ENCODE peak calls at places on chromosomes 2 and 18, in eight cellular contexts. V is CD8-positive, alpha-beta T cell; W is stomach; L is thoracic aorta; O is IMR-90; Q is K562; G is adrenal gland; T is pancreas. C is an unnamed sample. For H3K4me1, the result is how much of the 10 kb centered on the place peaks cover.

GRCh38 chr2:192070099-192070498 is 124.6 kb downstream of the TMEFF2 start:
- DNase-seq in O (peak), G (no peak), V (no peak), W (no peak), Q (no peak), T (no peak), L (no peak), C (no peak)

GRCh38 chr2:160352492-160352891 is 141.1 kb downstream of the RBMS1 start:
- DNase-seq in V (no peak), Q (no peak), T (no peak), L (no peak), W (no peak), G (no peak), O (peak), C (no peak)

GRCh38 chr2:239096676-239097427 is 249.0 kb downstream of the TWIST2 start:
- DNase-seq in W (no peak), G (peak), V (no peak), T (no peak), L (no peak), Q (no peak), O (no peak), C (no peak)

GRCh38 chr2:584863-585823 is 92.1 kb downstream of the TMEM18 start:
- DNase-seq in W (no peak), O (no peak), G (no peak), V (peak), T (no peak), Q (no peak), L (no peak), C (no peak)

GRCh38 chr2:140454717-140455116 is 1674.5 kb upstream of the NXPH2 start:
- DNase-seq in V (no peak), W (no peak), T (no peak), L (peak), Q (no peak), O (peak), G (no peak), C (no peak)

GRCh38 chr2:138514173-138514572 is 12.6 kb downstream of the SPOPL start:
- DNase-seq in Q (no peak), V (no peak), L (no peak), G (no peak), T (no peak), W (no peak), O (no peak), C (no peak)

GRCh38 chr2:241739651-241740050 is 5.2 kb downstream of the D2HGDH start:
- DNase-seq in W (no peak), O (peak), T (no peak), G (no peak), Q (no peak), L (no peak), V (peak), C (no peak)

GRCh38 chr2:67565761-67566160 is 168.6 kb downstream of the ETAA1 start:
- DNase-seq in T (no peak), O (peak), L (no peak), G (no peak), V (no peak), W (peak), Q (no peak), C (no peak)

GRCh38 chr2:242024751-242025355 is 155.3 kb downstream of the RTP5 start:
- DNase-seq in L (no peak), T (peak), V (no peak), O (no peak), W (no peak), Q (no peak), G (no peak), C (no peak)

GRCh38 chr18:66571845-66572244 is 32.0 kb downstream of the CDH19 start:
- DNase-seq in G (no peak), O (no peak), W (no peak), Q (no peak), T (no peak), L (no peak), V (no peak), C (no peak)

GRCh38 chr18:49250819-49251388 is 209.5 kb downstream of the DYM start:
- DNase-seq in V (no peak), L (no peak), G (no peak), Q (no peak), T (no peak), O (peak), W (no peak), C (no peak)

GRCh38 chr2:44943031-44943692 is 1.7 kb downstream of the SIX3 start:
- DNase-seq in W (no peak), Q (no peak), T (no peak), O (no peak), G (no peak), L (no peak), V (no peak), C (no peak)

GRCh38 chr2:85175369-85176299 is 42.4 kb downstream of the TCF7L1 start:
- DNase-seq in G (no peak), V (no peak), T (no peak), L (no peak), W (no peak), Q (no peak), O (peak), C (peak)

GRCh38 chr2:205024822-205025518 is 479.7 kb downstream of the PARD3B start:
- DNase-seq in V (no peak), O (peak), Q (peak), L (peak), G (peak), T (peak), W (peak), C (no peak)

GRCh38 chr2:159362816-159363251 is 76.3 kb upstream of the WDSUB1 start:
- DNase-seq in L (no peak), T (no peak), V (no peak), O (peak), W (no peak), Q (no peak), G (no peak), C (no peak)

GRCh38 chr18:63439334-63439733 is 17.1 kb upstream of the VPS4B start:
- DNase-seq in V (peak), G (no peak), O (peak), W (peak), L (no peak), T (no peak), Q (peak), C (no peak)

GRCh38 chr2:237486334-237486818 is 675 bp upstream of the MLPH start:
- DNase-seq in W (no peak), L (no peak), G (no peak), V (no peak), O (no peak), Q (no peak), T (no peak), C (no peak)

GRCh38 chr18:57649536-57650495 is 28.2 kb upstream of the NARS1 start:
- DNase-seq in W (no peak), G (peak), V (no peak), T (no peak), L (no peak), O (peak), Q (no peak), C (no peak)

GRCh38 chr2:106057206-106057605 is 136.9 kb downstream of the UXS1 start:
- DNase-seq in L (no peak), T (no peak), V (peak), O (no peak), G (no peak), Q (no peak), W (no peak), C (no peak)

GRCh38 chr2:203097735-203098134 is 83.1 kb downstream of the NBEAL1 start:
- DNase-seq in T (no peak), O (peak), V (no peak), L (no peak), W (no peak), G (no peak), Q (no peak), C (no peak)

GRCh38 chr2:238081150-238081549 is 19.0 kb upstream of the ESPNL start:
- DNase-seq in V (no peak), W (peak), O (no peak), T (no peak), Q (no peak), G (no peak), L (no peak), C (no peak)

GRCh38 chr2:205776139-205776538 is 93.8 kb downstream of the NRP2 start:
- DNase-seq in T (peak), O (no peak), Q (peak), W (peak), L (no peak), G (peak), V (no peak), C (peak)

GRCh38 chr2:98801930-98802329 is 71.0 kb upstream of the MGAT4A start:
- DNase-seq in T (no peak), W (no peak), V (no peak), Q (no peak), L (no peak), G (no peak), O (no peak), C (no peak)

GRCh38 chr2:888211-888801 is 62.3 kb upstream of the SNTG2 start:
- DNase-seq in G (peak), V (no peak), L (no peak), W (no peak), Q (no peak), O (no peak), T (no peak), C (no peak)

GRCh38 chr18:2111456-2111855 is 459.8 kb downstream of the METTL4 start:
- DNase-seq in W (no peak), G (no peak), T (no peak), Q (no peak), O (no peak), L (no peak), V (no peak), C (no peak)

GRCh38 chr2:48248251-48248933 is 281.6 kb upstream of the STON1 start:
- DNase-seq in O (peak), T (no peak), V (no peak), G (no peak), Q (no peak), W (no peak), L (no peak), C (no peak)

GRCh38 chr18:3498705-3499451 is 48.9 kb downstream of the TGIF1 start:
- DNase-seq in O (peak), G (no peak), V (no peak), T (no peak), L (no peak), W (peak), Q (no peak), C (peak)

DNA sequence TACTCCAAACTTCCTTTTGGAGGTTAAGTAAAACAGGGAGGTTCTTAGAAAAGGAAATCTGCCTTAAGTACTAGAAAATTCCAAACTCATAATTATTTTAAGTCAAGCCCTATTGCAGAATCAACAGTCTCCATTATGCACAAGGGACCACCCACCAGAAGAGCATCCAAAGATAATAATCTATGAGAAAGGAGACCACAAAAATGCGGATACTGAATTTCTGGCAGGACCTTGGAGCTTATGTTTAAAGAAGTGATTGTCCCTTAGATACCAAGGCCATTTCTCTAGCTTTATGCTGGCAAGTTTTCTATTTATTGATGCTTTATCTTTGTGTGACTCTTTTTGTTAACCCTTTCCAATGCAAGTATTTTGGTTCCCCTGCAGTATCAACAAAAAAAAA is 404.0 kb upstream of the MMADHC start:
- DNase-seq in W (no peak), V (no peak), T (no peak), O (peak), Q (no peak), G (no peak), L (no peak), C (no peak)
- TF ChIP-seq CTCF in W (no peak), V (no peak), T (no peak), O (no peak), Q (no peak), G (peak), L (no peak), C (no peak)

DNA sequence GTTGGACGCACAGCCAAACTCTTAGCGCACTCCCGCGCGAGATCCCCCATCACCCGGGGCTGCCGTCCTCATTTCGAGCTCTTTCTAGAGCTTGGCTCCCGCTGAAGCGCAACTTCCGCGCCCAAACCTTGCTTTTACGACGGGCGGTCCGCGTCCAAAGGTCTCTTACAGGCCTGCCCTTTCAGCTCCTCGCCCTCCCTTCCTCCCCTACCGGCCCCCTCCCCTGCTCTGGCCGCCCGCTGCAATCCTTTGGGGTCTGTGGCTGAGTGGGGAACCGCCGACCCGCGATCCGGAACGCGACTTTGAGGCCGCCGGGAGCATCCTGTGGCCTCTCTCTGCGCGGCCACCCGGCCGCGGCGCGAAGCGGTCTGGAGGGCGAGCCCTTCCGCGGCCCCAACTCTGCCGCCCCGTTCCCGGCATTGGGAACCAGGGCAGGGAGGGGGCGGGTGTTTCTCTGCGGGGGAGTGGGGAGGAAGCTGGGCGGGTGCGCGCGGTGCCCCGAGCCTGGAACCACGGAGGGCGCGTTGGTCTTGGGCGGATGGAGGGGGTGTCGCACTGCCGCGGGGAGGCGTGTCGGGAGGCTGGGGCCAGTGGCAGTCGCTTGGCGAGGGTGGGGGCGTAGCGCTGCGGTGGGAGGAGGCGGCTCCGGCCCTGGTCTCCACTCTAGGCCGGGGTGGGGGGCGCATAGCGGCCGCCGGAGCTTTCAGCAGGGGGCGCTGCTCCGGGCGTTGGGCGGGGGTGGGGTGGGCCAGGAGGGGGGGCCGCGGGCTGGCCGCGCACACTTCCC is at the start of gene GDF7:
- DNase-seq in G (peak), V (no peak), O (no peak), L (no peak), T (no peak), Q (peak), W (no peak), C (no peak)
- H3K4me1 ChIP-seq in G (under half), V (under half), O (under half), L (under half), T (under half), Q (under half), W (under half), C (under half)

DNA sequence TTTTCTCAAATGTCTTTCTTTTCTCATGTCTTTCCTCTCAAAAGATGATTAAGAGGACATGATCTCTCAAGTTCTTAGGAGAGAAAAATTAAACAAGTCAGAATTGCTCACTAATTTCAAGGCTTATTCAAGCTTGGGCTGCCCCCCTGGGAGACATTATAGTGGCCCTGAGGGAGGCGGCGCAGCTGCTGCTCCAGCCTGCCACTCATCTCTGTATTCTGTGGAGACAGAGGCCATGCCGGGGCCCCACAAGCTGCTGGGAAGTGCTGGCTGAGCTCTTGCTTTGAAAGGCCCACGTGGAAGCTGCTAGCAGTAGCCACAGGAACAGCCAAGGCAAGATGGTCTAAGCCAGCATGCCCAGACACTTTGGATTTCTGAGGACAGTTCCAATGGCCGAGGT is 267.4 kb downstream of the LNPK start:
- DNase-seq in T (no peak), Q (no peak), O (no peak), G (no peak), L (no peak), W (no peak), V (no peak), C (no peak)
- H3K27ac ChIP-seq in T (no peak), Q (no peak), O (no peak), G (no peak), L (no peak), W (no peak), V (no peak), C (no peak)

DNA sequence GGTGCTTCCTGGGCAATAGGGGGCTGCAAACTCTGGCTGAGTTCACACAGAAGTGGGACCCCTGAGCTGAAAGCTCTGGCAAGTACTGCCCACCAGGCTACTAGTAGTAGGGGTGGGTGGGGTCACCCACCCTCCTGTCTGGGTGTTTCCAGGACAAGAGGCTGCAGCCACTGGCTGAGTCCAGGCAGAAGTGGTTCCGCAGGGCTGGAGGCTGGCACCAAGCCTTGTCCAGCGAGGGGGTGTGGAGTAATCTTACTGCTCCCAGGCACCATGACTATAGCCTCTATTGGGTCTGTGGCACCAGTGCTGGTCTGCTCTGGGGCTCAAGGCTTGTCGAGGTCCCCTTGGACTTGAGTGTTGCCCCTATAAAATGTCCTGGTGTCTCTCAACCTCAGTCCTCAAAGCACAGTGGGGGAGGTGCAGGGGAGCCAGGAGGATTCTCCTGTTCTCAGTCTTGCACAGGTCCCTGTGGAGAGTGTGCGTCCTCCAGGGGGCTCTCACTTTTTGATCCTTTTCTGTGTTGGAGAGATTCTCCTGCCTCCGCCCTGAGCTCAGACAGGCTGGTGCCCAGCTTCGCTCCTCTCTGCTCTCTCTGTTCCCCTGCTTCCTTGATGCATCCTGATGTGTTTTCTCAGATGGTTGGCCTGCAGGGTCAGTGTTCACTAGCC is 48.1 kb downstream of the NUP35 start:
- DNase-seq in L (no peak), O (no peak), W (no peak), T (no peak), G (no peak), Q (no peak), V (no peak), C (no peak)
- TF ChIP-seq CTCF in L (no peak), O (no peak), W (no peak), T (no peak), G (no peak), Q (no peak), V (no peak), C (no peak)